ENCODE peak calls at places on chromosomes 6 and 20, in seven cellular contexts. One of them, this sample, is unnamed.

GRCh38 chr6:53628354-53629119 is 37.0 kb downstream of the KLHL31 start:
- DNase-seq in epithelial cell of esophagus: peak
- DNase-seq in fibroblast of mammary gland: peak
- DNase-seq in lower leg skin: no peak
- DNase-seq in fibroblast of pulmonary artery: peak
- DNase-seq in fibroblast of the aortic adventitia: peak
- DNase-seq in stomach: no peak
- DNase-seq in this sample: peak

GRCh38 chr20:63672666-63673065 is 14.6 kb downstream of the RTEL1 start:
- DNase-seq in fibroblast of the aortic adventitia: no peak
- DNase-seq in epithelial cell of esophagus: no peak
- DNase-seq in fibroblast of mammary gland: no peak
- DNase-seq in lower leg skin: no peak
- DNase-seq in stomach: no peak
- DNase-seq in fibroblast of pulmonary artery: no peak
- DNase-seq in this sample: no peak

GRCh38 chr20:47786763-47787107 is 1.5 kb upstream of the SULF2 start:
- DNase-seq in lower leg skin: no peak
- DNase-seq in fibroblast of the aortic adventitia: no peak
- DNase-seq in stomach: no peak
- DNase-seq in fibroblast of pulmonary artery: no peak
- DNase-seq in fibroblast of mammary gland: no peak
- DNase-seq in epithelial cell of esophagus: no peak
- DNase-seq in this sample: no peak

GRCh38 chr20:51586005-51586440 is 43.5 kb upstream of the NFATC2 start:
- DNase-seq in epithelial cell of esophagus: peak
- DNase-seq in fibroblast of pulmonary artery: peak
- DNase-seq in fibroblast of mammary gland: peak
- DNase-seq in lower leg skin: no peak
- DNase-seq in stomach: no peak
- DNase-seq in fibroblast of the aortic adventitia: peak
- DNase-seq in this sample: peak

GRCh38 chr20:48205786-48206185 is 420.5 kb upstream of the SULF2 start:
- DNase-seq in stomach: no peak
- DNase-seq in fibroblast of mammary gland: no peak
- DNase-seq in epithelial cell of esophagus: no peak
- DNase-seq in lower leg skin: no peak
- DNase-seq in fibroblast of pulmonary artery: no peak
- DNase-seq in fibroblast of the aortic adventitia: no peak
- DNase-seq in this sample: no peak

GRCh38 chr6:158500016-158500735 is 59.7 kb upstream of the TMEM181 start:
- DNase-seq in fibroblast of the aortic adventitia: no peak
- DNase-seq in fibroblast of mammary gland: peak
- DNase-seq in stomach: no peak
- DNase-seq in fibroblast of pulmonary artery: peak
- DNase-seq in epithelial cell of esophagus: peak
- DNase-seq in lower leg skin: no peak
- DNase-seq in this sample: peak

GRCh38 chr6:69863766-69864165 is 2.6 kb upstream of the COL19A1 start:
- DNase-seq in fibroblast of pulmonary artery: no peak
- DNase-seq in fibroblast of the aortic adventitia: no peak
- DNase-seq in lower leg skin: no peak
- DNase-seq in fibroblast of mammary gland: no peak
- DNase-seq in epithelial cell of esophagus: no peak
- DNase-seq in stomach: no peak
- DNase-seq in this sample: no peak

GRCh38 chr6:86723729-86724128 is 213.6 kb upstream of the HTR1E start:
- DNase-seq in epithelial cell of esophagus: peak
- DNase-seq in stomach: no peak
- DNase-seq in fibroblast of the aortic adventitia: no peak
- DNase-seq in lower leg skin: no peak
- DNase-seq in fibroblast of pulmonary artery: no peak
- DNase-seq in fibroblast of mammary gland: no peak
- DNase-seq in this sample: no peak

GRCh38 chr6:47698342-47698787 is at the start of gene ADGRF4:
- DNase-seq in fibroblast of pulmonary artery: peak
- DNase-seq in fibroblast of the aortic adventitia: peak
- DNase-seq in lower leg skin: no peak
- DNase-seq in epithelial cell of esophagus: peak
- DNase-seq in fibroblast of mammary gland: peak
- DNase-seq in stomach: no peak
- DNase-seq in this sample: peak

GRCh38 chr6:37209461-37210205 is 39.7 kb downstream of the PIM1 start:
- DNase-seq in fibroblast of pulmonary artery: no peak
- DNase-seq in fibroblast of mammary gland: no peak
- DNase-seq in lower leg skin: peak
- DNase-seq in fibroblast of the aortic adventitia: no peak
- DNase-seq in epithelial cell of esophagus: no peak
- DNase-seq in stomach: no peak
- DNase-seq in this sample: no peak

GRCh38 chr20:8082999-8083398 is 49.1 kb upstream of the PLCB1 start:
- DNase-seq in fibroblast of the aortic adventitia: peak
- DNase-seq in lower leg skin: no peak
- DNase-seq in fibroblast of pulmonary artery: peak
- DNase-seq in epithelial cell of esophagus: peak
- DNase-seq in fibroblast of mammary gland: peak
- DNase-seq in stomach: no peak
- DNase-seq in this sample: no peak

GRCh38 chr6:129264480-129265045 is 381.6 kb downstream of the LAMA2 start:
- DNase-seq in fibroblast of the aortic adventitia: peak
- DNase-seq in lower leg skin: no peak
- DNase-seq in fibroblast of mammary gland: no peak
- DNase-seq in fibroblast of pulmonary artery: peak
- DNase-seq in stomach: no peak
- DNase-seq in epithelial cell of esophagus: no peak
- DNase-seq in this sample: no peak

GRCh38 chr6:36793913-36794703 is 45.1 kb downstream of the CPNE5 start:
- DNase-seq in fibroblast of mammary gland: no peak
- DNase-seq in epithelial cell of esophagus: no peak
- DNase-seq in fibroblast of the aortic adventitia: no peak
- DNase-seq in lower leg skin: no peak
- DNase-seq in stomach: no peak
- DNase-seq in fibroblast of pulmonary artery: no peak
- DNase-seq in this sample: no peak

GRCh38 chr6:160015778-160016684 is 47.1 kb downstream of the IGF2R start:
- DNase-seq in fibroblast of pulmonary artery: no peak
- DNase-seq in fibroblast of the aortic adventitia: no peak
- DNase-seq in stomach: no peak
- DNase-seq in epithelial cell of esophagus: no peak
- DNase-seq in lower leg skin: no peak
- DNase-seq in fibroblast of mammary gland: no peak
- DNase-seq in this sample: no peak

GRCh38 chr6:130132286-130132701 is 90.5 kb downstream of the SAMD3 start:
- DNase-seq in fibroblast of pulmonary artery: no peak
- DNase-seq in lower leg skin: no peak
- DNase-seq in fibroblast of mammary gland: no peak
- DNase-seq in epithelial cell of esophagus: no peak
- DNase-seq in fibroblast of the aortic adventitia: no peak
- DNase-seq in stomach: no peak
- DNase-seq in this sample: no peak

GRCh38 chr6:119313937-119314893 is 35.3 kb downstream of the MAN1A1 start:
- DNase-seq in fibroblast of pulmonary artery: no peak
- DNase-seq in lower leg skin: no peak
- DNase-seq in fibroblast of the aortic adventitia: no peak
- DNase-seq in epithelial cell of esophagus: no peak
- DNase-seq in fibroblast of mammary gland: no peak
- DNase-seq in stomach: no peak
- DNase-seq in this sample: no peak

GRCh38 chr20:667351-668034 is 8.1 kb downstream of the SCRT2 start:
- DNase-seq in lower leg skin: no peak
- DNase-seq in stomach: peak
- DNase-seq in epithelial cell of esophagus: peak
- DNase-seq in fibroblast of pulmonary artery: peak
- DNase-seq in fibroblast of the aortic adventitia: peak
- DNase-seq in fibroblast of mammary gland: peak
- DNase-seq in this sample: peak

GRCh38 chr6:136994782-136995181 is 50.0 kb downstream of the IL20RA start:
- DNase-seq in stomach: no peak
- DNase-seq in fibroblast of the aortic adventitia: no peak
- DNase-seq in epithelial cell of esophagus: no peak
- DNase-seq in fibroblast of mammary gland: no peak
- DNase-seq in lower leg skin: no peak
- DNase-seq in fibroblast of pulmonary artery: no peak
- DNase-seq in this sample: no peak

GRCh38 chr6:33755070-33755869 is 8.6 kb upstream of the IP6K3 start:
- DNase-seq in epithelial cell of esophagus: no peak
- DNase-seq in fibroblast of the aortic adventitia: no peak
- DNase-seq in fibroblast of mammary gland: no peak
- DNase-seq in lower leg skin: no peak
- DNase-seq in fibroblast of pulmonary artery: no peak
- DNase-seq in stomach: no peak
- DNase-seq in this sample: no peak

GRCh38 chr20:46119547-46119946 is 1.4 kb downstream of the CD40 start:
- DNase-seq in lower leg skin: no peak
- DNase-seq in stomach: peak
- DNase-seq in fibroblast of pulmonary artery: no peak
- DNase-seq in epithelial cell of esophagus: no peak
- DNase-seq in fibroblast of the aortic adventitia: no peak
- DNase-seq in fibroblast of mammary gland: no peak
- DNase-seq in this sample: no peak

GRCh38 chr6:130207979-130208649 is 14.6 kb downstream of the SAMD3 start:
- DNase-seq in fibroblast of pulmonary artery: no peak
- DNase-seq in fibroblast of the aortic adventitia: no peak
- DNase-seq in stomach: no peak
- DNase-seq in lower leg skin: no peak
- DNase-seq in fibroblast of mammary gland: no peak
- DNase-seq in epithelial cell of esophagus: no peak
- DNase-seq in this sample: no peak

GRCh38 chr6:87287251-87287650 is 35.1 kb upstream of the SMIM8 start:
- DNase-seq in lower leg skin: no peak
- DNase-seq in epithelial cell of esophagus: peak
- DNase-seq in fibroblast of the aortic adventitia: no peak
- DNase-seq in fibroblast of mammary gland: no peak
- DNase-seq in stomach: no peak
- DNase-seq in fibroblast of pulmonary artery: peak
- DNase-seq in this sample: peak

GRCh38 chr20:40462600-40462999 is 226.4 kb downstream of the MAFB start:
- DNase-seq in stomach: no peak
- DNase-seq in epithelial cell of esophagus: peak
- DNase-seq in fibroblast of the aortic adventitia: no peak
- DNase-seq in lower leg skin: no peak
- DNase-seq in fibroblast of pulmonary artery: no peak
- DNase-seq in fibroblast of mammary gland: no peak
- DNase-seq in this sample: no peak

GRCh38 chr6:30801950-30802349 is 57.6 kb upstream of the IER3 start:
- DNase-seq in fibroblast of the aortic adventitia: no peak
- DNase-seq in lower leg skin: no peak
- DNase-seq in stomach: no peak
- DNase-seq in fibroblast of pulmonary artery: no peak
- DNase-seq in fibroblast of mammary gland: no peak
- DNase-seq in epithelial cell of esophagus: no peak
- DNase-seq in this sample: no peak

DNA sequence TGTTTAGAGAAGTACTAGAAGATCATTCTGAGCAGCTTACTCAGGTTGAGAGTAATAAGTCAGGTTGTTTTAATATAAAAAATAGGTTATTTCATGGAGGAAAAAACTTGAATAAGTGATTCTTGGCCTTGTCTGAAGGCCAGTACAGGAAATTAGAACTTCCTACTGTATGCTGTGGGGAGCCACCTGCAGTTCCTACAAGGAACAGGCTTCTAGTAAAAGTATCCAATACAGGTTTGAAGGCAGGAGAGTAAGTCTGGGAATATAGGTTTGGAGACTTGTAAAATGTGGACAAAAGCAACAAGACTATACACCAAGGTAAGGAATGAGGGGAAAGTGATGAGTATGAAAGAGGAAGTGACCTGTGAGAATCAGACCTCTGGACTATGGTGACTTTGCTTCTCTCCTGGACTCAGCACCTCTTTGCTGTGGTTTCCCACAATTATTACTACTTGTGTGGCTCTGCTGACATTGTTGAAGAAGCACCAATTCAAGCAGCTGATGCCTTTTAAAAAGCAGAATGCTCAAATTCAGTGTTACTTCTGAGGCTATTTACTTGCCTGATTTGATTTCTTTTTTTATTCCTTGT is 278.6 kb downstream of the TBC1D7 start:
- DNase-seq in fibroblast of mammary gland: no peak
- DNase-seq in lower leg skin: no peak
- DNase-seq in epithelial cell of esophagus: no peak
- DNase-seq in fibroblast of pulmonary artery: no peak
- DNase-seq in stomach: no peak
- DNase-seq in fibroblast of the aortic adventitia: no peak
- DNase-seq in this sample: no peak
- TF ChIP-seq CTCF in fibroblast of mammary gland: no peak
- TF ChIP-seq CTCF in lower leg skin: no peak
- TF ChIP-seq CTCF in epithelial cell of esophagus: peak
- TF ChIP-seq CTCF in fibroblast of pulmonary artery: peak
- TF ChIP-seq CTCF in stomach: no peak
- TF ChIP-seq CTCF in fibroblast of the aortic adventitia: no peak
- TF ChIP-seq CTCF in this sample: no peak

GRCh38 chr6:11223296-11223695 is 9.2 kb downstream of the NEDD9 start:
- DNase-seq in fibroblast of mammary gland: no peak
- DNase-seq in stomach: no peak
- DNase-seq in epithelial cell of esophagus: peak
- DNase-seq in lower leg skin: no peak
- DNase-seq in fibroblast of pulmonary artery: peak
- DNase-seq in fibroblast of the aortic adventitia: no peak
- DNase-seq in this sample: no peak
- H3K4me3 ChIP-seq in fibroblast of mammary gland: no peak
- H3K4me3 ChIP-seq in stomach: no peak
- H3K4me3 ChIP-seq in epithelial cell of esophagus: no peak
- H3K4me3 ChIP-seq in lower leg skin: no peak
- H3K4me3 ChIP-seq in fibroblast of pulmonary artery: no peak
- H3K4me3 ChIP-seq in fibroblast of the aortic adventitia: no peak
- H3K4me3 ChIP-seq in this sample: no peak

DNA sequence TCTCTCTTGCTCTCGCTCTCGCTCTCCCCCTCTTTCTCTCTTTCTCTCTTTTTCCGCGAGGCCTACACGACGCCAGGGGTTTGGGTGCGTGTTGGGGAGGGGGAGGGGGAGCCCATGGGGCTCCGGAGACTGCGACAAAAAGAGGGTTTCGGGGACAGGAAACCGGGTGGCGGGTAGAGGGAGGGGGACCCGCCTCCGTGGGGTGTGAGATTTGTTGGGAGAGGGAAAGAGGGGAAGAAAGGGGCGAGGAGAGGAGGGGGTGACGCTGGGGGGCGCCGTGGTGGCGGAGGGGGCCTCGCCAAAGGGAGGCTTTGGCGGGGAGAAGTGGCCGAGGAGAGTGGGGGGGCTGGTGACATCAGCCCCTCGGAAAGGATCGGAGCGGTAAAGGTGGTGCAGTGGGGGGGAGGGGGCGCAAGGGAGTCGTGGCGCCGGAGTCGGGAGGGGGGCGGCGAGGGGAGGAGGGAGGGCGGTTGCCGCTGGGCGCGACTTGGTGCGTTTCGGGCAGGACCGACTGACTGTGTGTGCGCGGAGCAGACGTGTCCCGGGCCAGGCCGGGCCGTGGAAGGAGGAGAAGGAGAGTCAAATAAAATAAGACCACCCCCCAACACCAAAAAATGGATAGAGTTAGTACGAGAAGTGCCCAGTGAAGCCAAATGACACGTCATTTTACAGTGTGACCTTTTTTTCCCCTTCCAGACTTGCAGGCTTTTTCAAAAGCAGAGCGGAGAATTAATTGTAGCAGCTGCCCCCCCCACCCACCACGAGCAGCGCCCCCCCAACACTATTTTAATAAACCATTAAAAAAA is 39.8 kb downstream of the GNAS start:
- DNase-seq in fibroblast of the aortic adventitia: peak
- DNase-seq in stomach: peak
- DNase-seq in fibroblast of mammary gland: peak
- DNase-seq in lower leg skin: peak
- DNase-seq in epithelial cell of esophagus: peak
- DNase-seq in fibroblast of pulmonary artery: peak
- DNase-seq in this sample: peak
- TF ChIP-seq CTCF in fibroblast of the aortic adventitia: no peak
- TF ChIP-seq CTCF in stomach: no peak
- TF ChIP-seq CTCF in fibroblast of mammary gland: no peak
- TF ChIP-seq CTCF in lower leg skin: no peak
- TF ChIP-seq CTCF in epithelial cell of esophagus: peak
- TF ChIP-seq CTCF in fibroblast of pulmonary artery: no peak
- TF ChIP-seq CTCF in this sample: peak

GRCh38 chr6:117269649-117270120 is 4.3 kb downstream of the VGLL2 start:
- DNase-seq in epithelial cell of esophagus: no peak
- DNase-seq in fibroblast of the aortic adventitia: no peak
- DNase-seq in fibroblast of mammary gland: no peak
- DNase-seq in fibroblast of pulmonary artery: no peak
- DNase-seq in stomach: no peak
- DNase-seq in lower leg skin: no peak
- DNase-seq in this sample: no peak
- H3K4me3 ChIP-seq in epithelial cell of esophagus: no peak
- H3K4me3 ChIP-seq in fibroblast of the aortic adventitia: no peak
- H3K4me3 ChIP-seq in fibroblast of mammary gland: no peak
- H3K4me3 ChIP-seq in fibroblast of pulmonary artery: no peak
- H3K4me3 ChIP-seq in stomach: peak
- H3K4me3 ChIP-seq in lower leg skin: no peak
- H3K4me3 ChIP-seq in this sample: no peak